ENCODE peak calls at places on chromosomes 3 and 15, in six cellular contexts. X is neural progenitor cell, K is right lobe of liver, S is trophoblast cell, P is foreskin keratinocyte, E is Caco-2. L is an unnamed sample. For H3K4me1, the result is how much of the 10 kb centered on the place peaks cover.

GRCh38 chr3:155872904-155873646 is 2.6 kb downstream of the GMPS start:
- DNase-seq in X (no peak), K (no peak), S (no peak), P (no peak), E (no peak), L (no peak)

GRCh38 chr15:85764304-85764633 is 30.5 kb downstream of the KLHL25 start:
- DNase-seq in X (no peak), K (no peak), S (no peak), P (no peak), E (no peak), L (no peak)

GRCh38 chr3:12004741-12005513 is 739 bp downstream of the SYN2 start:
- DNase-seq in X (no peak), K (no peak), S (peak), P (no peak), E (no peak), L (no peak)

GRCh38 chr3:100080573-100080972 is 33.7 kb downstream of the FILIP1L start:
- DNase-seq in X (no peak), K (no peak), S (no peak), P (no peak), E (peak), L (no peak)

GRCh38 chr3:42182555-42182954 is 83.4 kb downstream of the CCK start:
- DNase-seq in X (no peak), K (no peak), S (no peak), P (no peak), E (no peak), L (no peak)

GRCh38 chr3:13896473-13897154 is 16.7 kb upstream of the WNT7A start:
- DNase-seq in X (peak), K (no peak), S (peak), P (peak), E (peak), L (peak)

GRCh38 chr3:132723024-132723462 is 834 bp upstream of the NPHP3 start:
- DNase-seq in X (no peak), K (no peak), S (peak), P (peak), E (no peak), L (no peak)

GRCh38 chr3:114121996-114122709 is 56.7 kb downstream of the DRD3 start:
- DNase-seq in X (peak), K (no peak), S (no peak), P (no peak), E (no peak), L (no peak)

GRCh38 chr15:31230630-31231485 is 95.8 kb upstream of the KLF13 start:
- DNase-seq in X (no peak), K (no peak), S (no peak), P (no peak), E (no peak), L (no peak)

GRCh38 chr15:82846621-82847020 is 37.2 kb downstream of the WHAMM start:
- DNase-seq in X (no peak), K (no peak), S (peak), P (no peak), E (no peak), L (no peak)

GRCh38 chr15:63025460-63025859 is 17.1 kb upstream of the TPM1 start:
- DNase-seq in X (no peak), K (no peak), S (peak), P (no peak), E (no peak), L (no peak)

GRCh38 chr3:15217011-15217671 is 11.1 kb downstream of the CAPN7 start:
- DNase-seq in X (no peak), K (no peak), S (no peak), P (no peak), E (no peak), L (no peak)

GRCh38 chr3:119428538-119428937 is 34.9 kb downstream of the TMEM39A start:
- DNase-seq in X (no peak), K (no peak), S (no peak), P (no peak), E (no peak), L (no peak)

GRCh38 chr3:40970067-40970466 is 229.2 kb upstream of the CTNNB1 start:
- DNase-seq in X (no peak), K (no peak), S (no peak), P (no peak), E (no peak), L (no peak)

GRCh38 chr15:94404733-94405283 is 173.4 kb downstream of the MCTP2 start:
- DNase-seq in X (no peak), K (no peak), S (no peak), P (no peak), E (no peak), L (no peak)

GRCh38 chr3:32643354-32643753 is 41.6 kb upstream of the CNOT10 start:
- DNase-seq in X (no peak), K (no peak), S (no peak), P (no peak), E (no peak), L (no peak)

GRCh38 chr15:29044506-29044905 is 158.7 kb downstream of the APBA2 start:
- DNase-seq in X (no peak), K (no peak), S (no peak), P (no peak), E (no peak), L (no peak)

GRCh38 chr3:43882976-43883680 is 192.4 kb downstream of the ABHD5 start:
- DNase-seq in X (no peak), K (no peak), S (no peak), P (no peak), E (no peak), L (no peak)
- H3K4me1 ChIP-seq in X (under half), K (under half), S (under half), P (under half), E (under half), L (under half)

GRCh38 chr3:10497439-10497838 is 7.9 kb downstream of the ATP2B2 start:
- DNase-seq in X (no peak), K (no peak), S (no peak), P (no peak), E (no peak), L (no peak)
- H3K4me1 ChIP-seq in X (under half), K (under half), S (under half), P (under half), E (under half), L (under half)

DNA sequence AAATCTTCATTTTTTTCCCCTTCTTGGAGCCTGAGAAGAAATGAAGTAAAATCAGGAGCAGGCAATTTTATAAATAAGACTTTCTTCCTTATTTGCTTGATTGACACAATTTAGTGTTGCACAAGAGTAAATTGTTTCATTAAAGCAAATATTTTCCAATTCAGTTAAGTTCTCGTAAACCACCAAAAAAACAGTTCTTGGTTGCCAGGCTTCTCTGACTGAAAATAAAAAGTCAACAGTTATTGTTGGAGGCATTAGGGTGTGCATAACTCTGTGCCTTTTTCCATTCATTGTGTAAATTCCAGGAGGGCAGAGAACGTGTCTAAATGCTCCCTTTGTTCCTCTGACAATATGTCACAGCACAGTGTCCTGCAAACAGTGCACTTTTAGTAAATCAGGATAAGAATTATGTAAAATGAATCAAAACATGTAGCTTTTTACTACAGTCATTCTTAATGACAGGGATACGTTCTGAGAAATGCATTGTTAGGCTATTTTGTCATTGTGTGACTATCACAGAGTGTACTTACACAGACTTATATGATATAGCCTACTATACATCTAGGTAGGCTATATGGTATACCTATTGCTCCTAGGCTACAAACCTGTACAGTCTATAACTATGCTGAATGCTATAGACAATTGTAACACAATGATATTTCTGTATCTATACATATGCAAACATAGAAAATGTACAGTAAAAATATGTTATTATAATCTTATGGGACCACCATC is at the start of gene CP:
- DNase-seq in X (peak), K (no peak), S (no peak), P (no peak), E (no peak), L (no peak)
- H3K4me1 ChIP-seq in X (under half), K (under half), S (under half), P (under half), E (under half), L (under half)

GRCh38 chr3:34015204-34016142 is 217.0 kb downstream of the PDCD6IP start:
- DNase-seq in X (peak), K (no peak), S (peak), P (no peak), E (no peak), L (no peak)

GRCh38 chr3:34012102-34012461 is 213.7 kb downstream of the PDCD6IP start:
- DNase-seq in X (peak), K (no peak), S (no peak), P (peak), E (peak), L (no peak)

GRCh38 chr3:34016925-34017592 is 218.6 kb downstream of the PDCD6IP start:
- DNase-seq in X (no peak), K (no peak), S (no peak), P (peak), E (no peak), L (no peak)

GRCh38 chr3:34011171-34012101 is 213.0 kb downstream of the PDCD6IP start:
- DNase-seq in X (peak), K (no peak), S (peak), P (no peak), E (no peak), L (no peak)

DNA sequence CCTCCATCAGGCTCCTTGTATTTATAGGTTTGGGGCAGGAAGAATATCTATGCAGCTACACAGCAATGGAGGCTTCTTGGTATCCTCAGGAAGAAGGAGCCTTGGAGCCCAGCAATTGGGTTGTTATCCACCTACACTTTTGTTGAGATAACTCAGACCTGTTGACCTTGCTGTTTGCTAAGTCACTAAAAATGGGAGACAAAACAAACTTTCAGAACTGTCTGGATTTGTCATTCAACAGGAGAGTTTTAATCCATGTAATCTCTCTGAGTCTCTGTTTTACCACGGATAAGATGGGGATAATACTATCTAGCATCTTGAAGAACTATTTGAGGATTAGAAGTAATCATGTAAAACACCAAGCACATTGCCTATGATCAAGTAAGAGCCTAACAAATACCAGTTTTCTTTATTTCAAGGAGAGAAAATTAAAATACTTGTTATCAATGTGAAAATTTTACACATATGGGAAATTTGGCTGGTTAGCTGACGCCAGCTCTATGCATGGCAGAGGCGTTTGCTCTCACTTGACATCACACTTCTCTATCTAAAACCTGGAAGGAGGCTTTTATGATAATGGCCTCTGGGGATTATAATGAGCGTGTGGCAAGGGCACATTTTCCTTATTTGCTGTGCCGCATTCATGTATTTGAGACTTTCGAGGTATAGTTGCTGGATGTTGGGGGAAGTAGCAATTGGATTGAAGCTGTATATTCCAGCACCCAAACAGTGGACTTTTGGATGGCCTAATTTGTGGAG is 215.6 kb downstream of the PDCD6IP start:
- DNase-seq in X (no peak), K (no peak), S (no peak), P (no peak), E (no peak), L (no peak)
- H3K4me1 ChIP-seq in X (under half), K (under half), S (under half), P (under half), E (under half), L (under half)

GRCh38 chr3:123422457-123422856 is 26.4 kb downstream of the ADCY5 start:
- DNase-seq in X (no peak), K (no peak), S (no peak), P (no peak), E (no peak), L (no peak)
- H3K4me1 ChIP-seq in X (under half), K (under half), S (under half), P (under half), E (under half), L (under half)

DNA sequence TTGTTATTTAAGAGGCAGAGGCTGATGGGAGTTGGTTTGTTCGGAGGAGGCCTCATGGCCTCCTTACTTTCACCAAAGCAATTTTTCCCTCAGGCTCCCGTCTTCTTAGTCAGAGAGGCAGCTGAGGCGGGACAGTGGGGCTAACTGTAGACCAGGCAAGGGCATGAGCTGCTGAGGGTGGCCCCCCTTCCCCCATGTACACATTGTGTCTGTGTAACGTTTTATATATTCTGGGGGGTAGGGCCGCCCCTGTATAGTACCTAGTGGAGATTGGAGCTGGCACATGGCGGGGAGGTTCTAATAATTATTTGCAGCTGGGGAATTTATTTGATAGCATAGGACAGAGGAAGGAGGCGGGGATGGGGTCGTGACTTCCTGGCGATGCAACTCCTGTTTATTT is 35.1 kb downstream of the NGRN start:
- DNase-seq in X (no peak), K (no peak), S (no peak), P (no peak), E (no peak), L (no peak)
- H3K4me1 ChIP-seq in X (under half), K (under half), S (under half), P (under half), E (under half), L (under half)

GRCh38 chr3:50633233-50633795 is 16.4 kb downstream of the MAPKAPK3 start:
- DNase-seq in X (no peak), K (no peak), S (no peak), P (no peak), E (no peak), L (no peak)
- H3K4me1 ChIP-seq in X (under half), K (under half), S (under half), P (under half), E (under half), L (under half)

DNA sequence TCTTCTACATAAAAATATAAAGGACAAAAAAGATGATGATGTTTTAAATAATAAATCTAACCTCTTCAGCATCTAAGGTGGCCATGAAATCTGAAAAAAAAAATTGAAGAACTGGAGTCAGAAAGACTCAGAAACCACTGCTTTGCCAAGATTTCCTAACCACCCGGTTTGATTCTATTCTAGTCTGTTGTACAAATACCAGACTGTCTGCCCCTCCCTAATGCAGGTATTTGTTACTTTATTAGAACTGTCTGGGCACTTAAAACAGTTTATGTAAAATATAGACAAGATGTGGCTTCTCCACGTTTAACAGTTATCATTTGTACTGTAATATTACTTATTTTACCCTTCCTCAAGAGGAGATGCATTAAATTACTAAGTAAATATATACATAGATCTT is 48.8 kb downstream of the UACA start:
- DNase-seq in X (no peak), K (no peak), S (peak), P (no peak), E (no peak), L (no peak)
- H3K4me1 ChIP-seq in X (under half), K (under half), S (under half), P (under half), E (half or more), L (under half)

GRCh38 chr15:77410701-77411613 is 8.9 kb downstream of the PEAK1 start:
- DNase-seq in X (no peak), K (no peak), S (peak), P (no peak), E (no peak), L (no peak)

GRCh38 chr15:77414781-77415442 is 5.0 kb downstream of the PEAK1 start:
- DNase-seq in X (no peak), K (no peak), S (no peak), P (no peak), E (no peak), L (no peak)

GRCh38 chr15:77413687-77414349 is 6.1 kb downstream of the PEAK1 start:
- DNase-seq in X (no peak), K (no peak), S (no peak), P (no peak), E (no peak), L (no peak)

GRCh38 chr15:77411614-77411976 is 8.3 kb downstream of the PEAK1 start:
- DNase-seq in X (no peak), K (no peak), S (no peak), P (no peak), E (no peak), L (no peak)

DNA sequence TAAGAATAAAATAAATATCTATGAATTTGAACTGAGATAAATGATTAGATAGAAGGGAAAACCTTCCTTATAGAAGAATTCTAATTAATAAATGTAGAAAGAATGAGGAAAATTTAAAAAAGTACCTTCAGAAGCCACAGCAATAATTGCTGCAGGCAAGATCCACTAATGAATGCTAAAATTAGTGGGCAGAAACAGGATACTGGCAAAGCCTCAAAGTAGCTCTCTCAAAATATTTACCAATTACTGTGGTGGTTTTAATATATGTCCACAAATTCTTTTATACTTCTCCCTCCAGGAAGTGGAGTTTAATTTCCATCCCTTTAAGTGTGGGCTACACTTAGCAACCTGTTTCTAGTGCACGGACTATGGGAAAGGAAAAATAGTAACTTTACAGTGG is 6.9 kb downstream of the PEAK1 start:
- DNase-seq in X (no peak), K (no peak), S (no peak), P (no peak), E (no peak), L (no peak)
- H3K4me1 ChIP-seq in X (under half), K (under half), S (under half), P (under half), E (under half), L (half or more)

L was measured in tibial nerve.